ENCODE peak calls at places on chromosomes 4 and X, in four cellular contexts. D is RWPE2, H is astrocyte, M is Peyer's patch. K is an unnamed sample.

GRCh38 chrX:25016938-25017598 is 1.3 kb upstream of the ARX start:
- DNase-seq in H (no peak), M (no peak), D (no peak), K (no peak)

GRCh38 chr4:7195546-7196282 is 3.4 kb downstream of the SORCS2 start:
- DNase-seq in H (peak; percentile 81), D (no peak), M (no peak), K (no peak)

GRCh38 chrX:39874202-39874816 is 223.4 kb downstream of the BCOR start:
- DNase-seq in D (no peak), H (no peak), M (no peak), K (no peak)

GRCh38 chr4:31370866-31371465 is 650.8 kb downstream of the PCDH7 start:
- DNase-seq in M (no peak), H (peak; percentile 16), D (no peak), K (no peak)

GRCh38 chr4:15964159-15964558 is 1.2 kb upstream of the FGFBP2 start:
- DNase-seq in D (no peak), H (no peak), M (no peak), K (no peak)

GRCh38 chr4:53852343-53852742 is 212.1 kb downstream of the CHIC2 start:
- DNase-seq in M (no peak), H (peak; percentile 32), D (no peak), K (no peak)

GRCh38 chrX:73262991-73263390 is 48.3 kb upstream of the NAP1L2 start:
- DNase-seq in H (no peak), D (no peak), M (no peak), K (no peak)

GRCh38 chr4:15779789-15780188 is 1.7 kb downstream of the CD38 start:
- DNase-seq in M (no peak), D (no peak), H (no peak), K (no peak)

DNA sequence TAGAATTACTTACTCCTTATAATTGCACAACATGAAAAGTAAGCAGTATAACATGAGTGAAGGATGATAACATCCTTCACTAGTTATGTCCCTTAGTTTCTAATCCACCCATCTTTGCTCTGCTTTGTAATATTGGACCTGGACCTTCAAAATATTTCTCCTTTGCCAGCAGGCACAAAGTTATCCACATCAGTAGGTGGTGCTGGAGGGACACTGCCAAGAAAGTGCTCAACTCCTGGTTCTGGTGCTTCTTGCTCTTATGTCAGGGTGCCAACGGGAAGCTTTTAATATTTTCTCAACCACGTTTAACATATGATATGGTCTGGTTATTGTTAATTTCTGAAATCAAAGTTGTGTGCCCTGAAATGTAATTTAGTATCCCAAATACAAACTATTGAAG is 49.1 kb downstream of the TMEM165 start:
- DNase-seq in D (no peak), H (peak; percentile 36), M (no peak), K (no peak)
- TF ChIP-seq CTCF in D (peak; percentile 70), H (peak; percentile 29), M (no peak), K (no peak)

DNA sequence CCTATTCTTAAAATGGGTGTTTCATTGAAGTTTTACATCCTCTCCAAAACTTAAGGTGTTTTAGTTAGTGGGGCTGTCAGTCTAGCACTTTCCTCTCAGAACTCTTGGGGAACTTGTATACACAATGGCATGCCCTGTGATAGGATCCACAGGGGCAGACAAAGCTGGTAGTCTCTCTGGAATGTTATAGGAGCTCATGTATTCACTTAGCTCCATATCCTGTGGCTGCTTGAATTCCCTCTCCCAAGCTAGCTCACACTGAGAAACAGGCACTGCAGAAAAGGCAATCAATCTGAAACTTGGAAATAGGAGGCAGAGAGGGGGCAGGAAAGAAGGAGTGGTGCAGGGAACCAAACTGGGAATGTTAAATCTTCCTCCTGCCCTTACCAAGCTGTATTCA is 26.3 kb upstream of the ARMCX2 start:
- DNase-seq in H (peak; percentile 20), M (no peak), D (no peak), K (no peak)
- H3K27ac ChIP-seq in H (no peak overlapping the region), M (no peak overlapping the region), D (no peak overlapping the region), K (no peak overlapping the region)

DNA sequence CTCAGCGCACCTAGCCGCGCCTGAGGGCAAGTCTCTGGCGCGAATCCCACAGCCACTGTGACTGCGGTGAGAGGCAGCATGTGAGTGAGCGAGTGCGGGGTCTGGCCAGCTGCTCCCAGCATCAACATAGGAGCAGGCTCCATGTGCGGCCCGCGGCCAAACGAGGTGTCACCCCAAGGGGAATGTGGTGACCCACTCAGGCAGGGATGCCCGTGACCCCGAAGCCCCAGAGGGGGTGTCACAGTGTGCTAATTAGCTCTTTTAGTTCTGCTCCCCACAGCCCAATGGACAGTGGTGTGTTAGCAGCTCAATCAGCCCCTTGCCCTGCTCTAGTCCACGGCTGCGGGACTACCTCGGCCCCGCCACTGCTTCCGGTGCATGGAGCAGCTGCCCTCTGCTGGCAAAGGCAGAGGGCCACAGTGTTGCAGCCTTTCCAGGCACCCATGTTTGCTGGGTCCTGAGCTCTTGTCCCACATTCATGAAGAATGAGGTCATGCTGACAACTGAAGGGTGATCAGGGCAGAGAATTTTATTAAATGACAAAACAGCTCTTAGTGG is 61.4 kb downstream of the AGA start:
- DNase-seq in H (no peak), M (no peak), D (no peak), K (no peak)
- TF ChIP-seq CTCF in H (no peak), M (no peak), D (peak; percentile 24), K (no peak)

DNA sequence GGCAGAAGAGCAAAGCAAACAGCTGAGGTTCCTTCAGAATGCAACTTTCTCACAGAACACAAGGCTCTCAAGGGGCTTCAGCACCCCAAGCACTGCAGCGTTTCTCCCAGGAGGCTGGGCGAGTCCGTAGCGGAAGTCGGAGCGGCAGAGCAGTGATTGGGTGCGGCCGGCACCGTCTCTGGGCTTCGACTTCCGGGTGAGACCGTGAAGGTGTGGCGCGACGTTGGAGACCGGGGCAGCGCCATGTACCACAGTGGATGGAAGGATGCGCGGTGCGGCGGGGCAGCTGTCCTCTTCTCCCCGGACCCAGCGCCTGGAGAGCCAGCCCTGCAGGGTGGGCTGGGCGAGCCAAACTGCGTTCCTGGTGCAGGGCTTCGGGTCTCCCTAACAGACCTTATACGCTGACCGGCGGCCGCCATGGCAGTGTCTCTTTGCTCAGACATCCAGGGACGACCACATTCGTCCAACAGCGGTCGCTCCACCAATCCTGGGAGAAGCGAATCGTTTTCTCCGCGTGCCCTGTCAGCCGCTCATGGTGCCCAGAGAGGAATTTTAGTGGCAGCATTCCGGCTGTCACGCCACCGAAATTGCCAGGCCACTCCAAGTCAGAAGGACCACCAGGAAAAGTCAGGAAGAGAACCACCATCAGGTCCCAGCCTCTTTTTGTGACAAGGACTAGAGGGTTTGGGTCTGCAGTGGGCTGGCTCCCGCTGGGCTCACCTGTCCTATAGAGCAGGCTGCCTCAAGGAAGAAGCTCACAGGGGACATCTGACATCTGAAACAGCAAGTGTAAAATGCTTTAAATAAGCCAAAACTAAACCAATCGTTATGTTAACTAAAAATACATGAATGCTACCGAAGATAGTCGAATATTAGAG is 20.5 kb downstream of the TRIM61 start:
- DNase-seq in D (peak; percentile 83), M (peak; percentile 81), H (peak; percentile 50), K (peak; percentile 55)
- H3K27ac ChIP-seq in D (peak overlapping the region; percentile 21), M (peak overlapping the region; percentile 53), H (peak overlapping the region; percentile 38), K (no peak overlapping the region)

DNA sequence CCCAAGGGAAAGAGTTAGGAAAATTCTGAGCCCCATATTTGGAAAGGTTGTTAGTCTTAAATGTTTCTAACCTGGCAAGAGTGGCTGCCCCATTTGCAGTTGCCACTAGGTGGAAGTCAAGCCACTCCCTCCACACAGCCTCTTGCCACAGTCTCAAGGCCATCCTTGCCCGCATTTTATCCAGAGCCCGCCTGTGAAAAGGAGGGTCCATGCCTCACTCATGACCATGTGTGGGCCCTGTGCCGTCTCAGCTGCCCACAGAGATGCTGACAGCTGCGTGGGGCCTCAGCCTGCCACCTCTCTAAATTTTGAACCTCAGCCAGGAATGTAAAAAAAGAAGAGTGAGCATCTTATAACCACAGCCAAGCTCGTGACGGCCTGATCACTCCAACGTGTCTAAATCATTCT is 201.5 kb upstream of the FAM241A start:
- DNase-seq in D (no peak), M (no peak), H (no peak), K (no peak)
- TF ChIP-seq CTCF in D (peak; percentile 78), M (no peak), H (peak; percentile 31), K (no peak)

DNA sequence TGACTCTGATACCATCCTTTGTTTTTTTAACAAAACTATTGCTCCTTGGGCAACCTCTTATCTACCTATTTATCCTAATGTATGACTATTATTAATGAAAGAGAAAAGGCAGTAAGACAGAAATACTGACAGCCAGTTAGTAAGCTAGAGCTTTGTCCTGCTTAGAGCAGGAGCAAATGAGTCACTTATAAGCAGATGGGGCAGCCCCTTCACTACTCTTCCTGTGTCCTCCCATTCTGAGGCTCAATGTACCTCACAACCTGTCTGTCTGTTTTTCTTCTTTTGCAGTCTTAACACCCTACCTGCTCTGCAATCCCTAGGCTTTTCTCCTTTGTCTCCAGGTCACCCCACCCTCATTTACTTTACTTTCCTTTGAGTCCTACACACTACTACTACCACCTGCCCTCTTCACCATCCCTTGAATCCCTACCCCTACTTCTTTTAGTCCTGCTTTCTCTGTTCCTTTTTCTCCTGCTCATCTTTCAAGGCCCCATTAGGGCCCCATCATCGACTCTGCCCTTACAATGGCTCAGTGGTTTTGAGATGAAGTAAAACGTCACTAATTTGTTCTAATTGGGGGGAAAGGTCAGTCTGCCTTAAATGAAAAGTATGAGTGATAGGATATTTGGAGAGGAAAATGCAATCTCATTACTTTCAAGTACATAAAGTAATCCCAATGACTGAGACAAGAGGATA is 294.3 kb downstream of the GUCY2F start:
- DNase-seq in D (no peak), H (no peak), M (no peak), K (no peak)
- H3K27ac ChIP-seq in D (no peak overlapping the region), H (no peak overlapping the region), M (no peak overlapping the region), K (no peak overlapping the region)

DNA sequence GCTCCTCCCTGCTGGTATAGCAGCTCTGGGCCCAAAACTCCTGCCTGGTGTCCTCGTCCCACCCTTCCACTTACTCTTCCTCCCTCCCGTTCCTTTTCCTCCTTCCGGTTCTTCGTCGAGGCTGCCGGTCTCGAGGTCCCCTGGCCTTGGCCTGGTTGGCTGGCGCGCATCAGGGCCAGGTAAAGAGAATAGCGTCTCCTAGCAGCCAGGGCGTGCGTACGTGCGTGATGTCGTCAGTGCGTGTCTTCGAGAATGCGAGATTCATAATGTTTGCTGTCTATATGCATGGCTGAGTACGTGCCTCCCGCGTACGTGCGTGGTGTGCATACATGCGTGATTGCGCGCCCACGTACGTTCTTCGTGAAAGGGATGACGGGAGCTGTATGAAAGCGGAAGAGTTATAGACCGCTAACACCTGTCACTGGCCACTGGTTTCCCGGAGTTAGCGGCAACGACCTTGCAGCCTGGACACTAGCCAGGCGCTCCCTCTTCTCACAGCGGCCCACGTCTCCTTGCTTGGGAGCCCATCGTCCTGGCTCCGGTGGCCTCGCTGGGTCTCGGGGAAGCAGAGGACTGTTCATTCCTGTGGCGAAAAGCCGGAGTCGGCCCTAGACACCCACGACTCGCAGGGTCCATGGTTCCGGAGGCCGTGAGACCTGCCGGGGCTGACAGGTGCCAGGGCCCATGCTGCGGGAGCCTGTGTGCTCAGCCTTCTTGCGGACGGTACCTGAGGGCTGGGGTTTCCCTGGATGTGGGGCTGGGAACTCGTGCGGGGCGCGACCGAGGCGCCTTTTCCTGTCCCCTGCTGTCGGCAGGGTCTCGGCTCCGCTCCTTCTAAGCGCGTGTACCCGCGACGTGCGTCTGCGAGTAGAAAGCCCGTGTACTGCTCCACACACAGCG is at the start of gene EOLA1:
- DNase-seq in M (peak; percentile 94), H (peak; percentile 96), D (peak; percentile 88), K (peak; percentile 92)
- TF ChIP-seq CTCF in M (no peak), H (no peak), D (no peak), K (no peak)

GRCh38 chrX:3345281-3346081 is 971 bp downstream of the MXRA5 start:
- DNase-seq in D (no peak), M (no peak), H (peak; percentile 44), K (no peak)
- H3K27ac ChIP-seq in D (no peak overlapping the region), M (peak overlapping the region; percentile 46), H (no peak overlapping the region), K (no peak overlapping the region)

GRCh38 chrX:64230123-64230970 is at the start of gene ASB12:
- DNase-seq in H (no peak), M (no peak), D (no peak), K (no peak)
- TF ChIP-seq CTCF in H (no peak), M (no peak), D (no peak), K (no peak)

GRCh38 chr4:3744232-3744631 is 22.0 kb upstream of the ADRA2C start:
- DNase-seq in M (no peak), H (no peak), D (no peak), K (no peak)
- H3K27ac ChIP-seq in M (no peak overlapping the region), H (no peak overlapping the region), D (no peak overlapping the region), K (no peak overlapping the region)

K was measured in CD4-positive, alpha-beta T cell.